ENCODE peak calls at places on chromosomes 2 and 18, in six cellular contexts. N, J, I, O, T and R are unnamed samples.

GRCh38 chr18:78507217-78507616 is 472.4 kb upstream of the SALL3 start:
- DNase-seq in N (no peak), J (no peak), I (no peak), O (no peak), T (no peak), R (no peak)

GRCh38 chr2:2699117-2699497 is 368.0 kb upstream of the MYT1L start:
- DNase-seq in N (no peak), J (no peak), I (no peak), O (no peak), T (no peak), R (no peak)

GRCh38 chr2:172813314-172813888 is 77.8 kb downstream of the RAPGEF4 start:
- DNase-seq in N (no peak), J (no peak), I (peak; percentile 33), O (no peak), T (no peak), R (no peak)

GRCh38 chr2:204437815-204438766 is 107.2 kb upstream of the PARD3B start:
- DNase-seq in N (no peak), J (no peak), I (no peak), O (peak; percentile 77), T (no peak), R (no peak)

GRCh38 chr2:120559401-120559800 is 176.3 kb upstream of the GLI2 start:
- DNase-seq in N (no peak), J (no peak), I (no peak), O (no peak), T (no peak), R (no peak)

GRCh38 chr18:74351354-74351753 is 35.7 kb downstream of the C18orf63 start:
- DNase-seq in N (no peak), J (no peak), I (no peak), O (no peak), T (no peak), R (peak; percentile 28)

GRCh38 chr2:15160602-15161001 is 400.5 kb downstream of the NBAS start:
- DNase-seq in N (no peak), J (no peak), I (no peak), O (no peak), T (no peak), R (no peak)

GRCh38 chr2:159094173-159094737 is 125.8 kb downstream of the TANC1 start:
- DNase-seq in N (no peak), J (no peak), I (no peak), O (no peak), T (no peak), R (no peak)

GRCh38 chr2:157957596-157957995 is 81.5 kb upstream of the ACVR1 start:
- DNase-seq in N (no peak), J (no peak), I (no peak), O (no peak), T (no peak), R (no peak)

DNA sequence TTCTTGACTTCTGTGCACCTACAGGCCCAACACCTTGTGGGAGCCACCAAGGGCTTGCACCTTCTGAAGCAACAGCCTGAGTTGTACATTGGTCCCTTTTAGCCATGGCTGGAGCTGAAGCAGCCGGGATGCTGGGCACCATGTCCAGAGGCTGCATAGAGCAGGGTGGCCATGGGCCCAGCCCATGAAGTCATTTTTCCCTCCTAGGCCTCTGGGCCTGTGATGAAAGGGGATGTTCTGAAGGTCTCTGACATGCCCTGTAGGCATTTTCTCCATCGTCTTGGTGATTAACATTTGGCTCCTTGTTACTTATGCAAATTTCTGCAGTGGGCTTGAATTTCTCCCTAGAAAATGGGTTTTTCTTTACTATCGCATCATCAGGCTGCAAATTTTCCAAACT is 83.1 kb upstream of the ACVR1 start:
- DNase-seq in N (no peak), J (no peak), I (no peak), O (no peak), T (no peak), R (no peak)
- TF ChIP-seq CTCF in N (no peak), J (no peak), I (no peak), O (no peak), T (no peak), R (no peak)

DNA sequence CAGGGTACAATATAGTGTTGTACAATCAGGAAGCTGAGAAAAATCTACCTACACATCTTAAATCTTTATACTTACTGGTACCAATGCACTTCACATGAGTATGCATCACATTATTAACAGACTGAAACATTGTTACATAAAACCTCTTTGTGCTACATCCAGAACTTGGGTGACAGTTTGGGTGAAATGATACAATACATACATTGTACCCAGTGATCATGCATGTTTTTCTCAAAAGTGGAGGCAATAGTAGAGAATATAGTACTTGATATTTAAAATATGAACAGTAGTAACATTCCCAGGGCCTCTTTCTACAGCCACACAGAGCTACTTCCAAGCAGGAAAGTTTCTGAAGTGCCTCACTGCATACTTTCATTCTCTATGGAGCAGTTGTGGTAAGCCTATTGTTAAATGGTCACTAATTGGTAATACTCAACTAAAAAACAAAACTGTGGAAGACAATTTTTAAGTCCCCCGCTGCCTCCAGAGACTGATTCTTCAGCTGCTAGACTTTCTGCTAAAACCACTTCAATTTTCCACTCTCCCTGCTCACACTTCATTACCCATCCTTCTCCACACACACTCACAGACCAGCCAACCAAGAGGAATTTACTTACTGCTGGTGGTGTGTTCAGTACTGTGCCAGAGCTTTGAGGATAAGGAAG is 22.9 kb upstream of the GRB14 start:
- DNase-seq in N (no peak), J (no peak), I (no peak), O (no peak), T (no peak), R (no peak)
- TF ChIP-seq GABPA in N (no peak), J (no peak), I (no peak), O (no peak), T (no peak), R (no peak)

GRCh38 chr2:148020358-148021058 is at the start of gene ORC4:
- DNase-seq in N (peak; percentile 91), J (peak; percentile 97), I (peak; percentile 84), O (peak; percentile 100), T (peak; percentile 99), R (peak; percentile 95)
- TF ChIP-seq CTCF in N (peak; percentile 52), J (peak; percentile 44), I (peak; percentile 60), O (peak; percentile 89), T (peak; percentile 19), R (no peak)

GRCh38 chr2:128611421-128612320 is 293.0 kb upstream of the HS6ST1 start:
- DNase-seq in N (no peak), J (no peak), I (no peak), O (no peak), T (no peak), R (no peak)
- TF ChIP-seq GABPA in N (no peak), J (no peak), I (no peak), O (no peak), T (no peak), R (no peak)

DNA sequence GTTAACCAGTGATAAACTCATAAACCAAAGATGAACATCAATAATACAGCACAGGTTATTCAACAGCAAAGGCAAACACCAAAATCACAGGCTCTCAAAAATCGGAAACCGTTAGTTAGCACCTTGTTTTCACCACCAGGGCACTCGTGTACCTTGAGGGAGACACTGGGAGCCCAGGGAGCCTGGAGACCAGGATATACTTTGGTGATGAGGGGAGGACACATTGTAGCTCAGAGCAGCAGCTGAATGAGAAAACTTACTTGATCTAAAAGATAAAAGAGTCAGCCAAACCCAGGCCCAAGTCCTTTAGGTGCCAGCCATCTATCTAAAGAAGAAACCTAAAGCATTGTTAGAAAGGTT is 19.4 kb downstream of the BCL11A start:
- DNase-seq in N (no peak), J (no peak), I (no peak), O (no peak), T (no peak), R (no peak)
- TF ChIP-seq CTCF in N (no peak), J (peak; percentile 29), I (no peak), O (no peak), T (peak; percentile 24), R (no peak)

GRCh38 chr2:74261204-74261864 is 62.9 kb downstream of the MTHFD2 start:
- DNase-seq in N (no peak), J (peak; percentile 34), I (peak; percentile 61), O (peak; percentile 67), T (no peak), R (no peak)
- TF ChIP-seq GABPA in N (no peak), J (no peak), I (no peak), O (no peak), T (no peak), R (no peak)

GRCh38 chr2:72367530-72368225 is 220.0 kb upstream of the CYP26B1 start:
- DNase-seq in N (no peak), J (no peak), I (no peak), O (peak; percentile 76), T (no peak), R (no peak)
- TF ChIP-seq CTCF in N (no peak), J (peak; percentile 36), I (peak; percentile 25), O (peak; percentile 38), T (no peak), R (no peak)

GRCh38 chr2:59680863-59681262 is 872.6 kb downstream of the BCL11A start:
- DNase-seq in N (no peak), J (no peak), I (no peak), O (no peak), T (no peak), R (no peak)
- TF ChIP-seq GABPA in N (no peak), J (no peak), I (no peak), O (no peak), T (no peak), R (no peak)